ENCODE peak calls at places on chromosomes 4 and X, in ten cellular contexts. W is Kasumi-1, Q is mucosa of descending colon, P is T-helper 2 cell, Z is progenitor cell of endocrine pancreas, M is EL, O is ureter, J is skeletal muscle cell, U is iPS-NIHi11, E is retinal pigment epithelial cell. L is an unnamed sample.

GRCh38 chr4:73870778-73871177 is 1.6 kb downstream of the CXCL1 start:
- DNase-seq in E (no peak), O (no peak), U (no peak), J (no peak), Z (no peak), P (no peak), M (no peak), W (no peak), Q (no peak), L (no peak)

GRCh38 chr4:120225527-120225926 is 158.9 kb upstream of the MAD2L1 start:
- DNase-seq in Z (no peak), J (no peak), W (no peak), E (no peak), M (no peak), Q (peak), P (no peak), O (no peak), U (no peak), L (no peak)

GRCh38 chr4:88659890-88660208 is 37.8 kb downstream of the NAP1L5 start:
- DNase-seq in M (no peak), J (no peak), O (no peak), E (no peak), Q (no peak), Z (no peak), P (no peak), U (no peak), W (no peak), L (no peak)

GRCh38 chr4:165131247-165131832 is 18.7 kb upstream of the TMEM192 start:
- DNase-seq in O (peak), W (peak), Q (peak), J (peak), U (peak), E (no peak), M (peak), Z (peak), P (peak), L (peak)

GRCh38 chrX:77698242-77698641 is 87.8 kb downstream of the ATRX start:
- DNase-seq in W (no peak), U (no peak), Z (no peak), J (no peak), M (no peak), O (no peak), Q (no peak), P (no peak), E (no peak), L (no peak)

GRCh38 chrX:69282893-69283690 is 117.8 kb upstream of the PJA1 start:
- DNase-seq in U (no peak), Z (no peak), Q (no peak), W (no peak), O (no peak), P (no peak), M (no peak), E (no peak), J (no peak), L (no peak)

GRCh38 chrX:153854702-153855101 is 24.4 kb upstream of the PDZD4 start:
- DNase-seq in M (no peak), J (no peak), Z (no peak), E (no peak), Q (no peak), O (no peak), P (no peak), W (no peak), U (no peak), L (no peak)

GRCh38 chr4:40193018-40193571 is 3.7 kb upstream of the RHOH start:
- DNase-seq in M (no peak), J (no peak), U (no peak), P (no peak), W (no peak), O (no peak), Q (peak), Z (no peak), E (no peak), L (no peak)

GRCh38 chr4:64195582-64195981 is 213.7 kb downstream of the TECRL start:
- DNase-seq in J (no peak), E (no peak), P (no peak), M (no peak), Q (no peak), O (no peak), W (no peak), U (no peak), Z (no peak), L (no peak)

GRCh38 chrX:46912673-46913491 is 661 bp downstream of the JADE3 start:
- DNase-seq in J (no peak), Z (peak), W (peak), P (no peak), U (peak), Q (peak), O (peak), E (no peak), M (peak), L (peak)

GRCh38 chr4:721261-722171 is 15.9 kb downstream of the PCGF3 start:
- DNase-seq in J (no peak), W (peak), U (no peak), Z (no peak), E (no peak), P (no peak), O (no peak), Q (peak), M (no peak), L (peak)

GRCh38 chrX:12721042-12721441 is 70.2 kb upstream of the PRPS2 start:
- DNase-seq in U (peak), W (no peak), Q (no peak), Z (peak), M (no peak), P (no peak), O (no peak), E (no peak), J (no peak), L (no peak)

GRCh38 chrX:71532078-71532752 is 689 bp upstream of the OGT start:
- DNase-seq in E (no peak), P (no peak), W (peak), U (no peak), Q (peak), M (peak), J (peak), Z (no peak), O (no peak), L (no peak)

GRCh38 chrX:31591355-31591754 is 519.5 kb upstream of the FTHL17 start:
- DNase-seq in P (no peak), Q (no peak), U (no peak), O (no peak), E (no peak), Z (no peak), M (no peak), J (no peak), W (no peak), L (no peak)

GRCh38 chrX:44903107-44903506 is 30.1 kb downstream of the KDM6A start:
- DNase-seq in M (peak), P (no peak), Z (no peak), J (no peak), O (no peak), W (no peak), U (no peak), Q (no peak), E (no peak), L (no peak)

GRCh38 chrX:19121466-19121865 is 802 bp downstream of the ADGRG2 start:
- DNase-seq in J (no peak), W (no peak), M (no peak), E (no peak), Q (no peak), O (no peak), P (no peak), Z (no peak), U (no peak), L (no peak)

GRCh38 chr4:121011138-121011537 is 61.2 kb downstream of the NDNF start:
- DNase-seq in U (peak), J (no peak), Z (no peak), O (no peak), M (no peak), Q (no peak), W (no peak), E (no peak), P (no peak), L (no peak)